ENCODE peak calls at places on chromosome 2, in seven cellular contexts. P is NB4, K is T-cell, J is lower lobe of right lung, Y is T-helper 9 cell, T is fibroblast of lung, V is NCI-H69. L is an unnamed sample.

GRCh38 chr2:172409042-172409441 is 18.3 kb upstream of the ITGA6 start:
- DNase-seq in P (no peak), K (no peak), J (no peak), Y (no peak), T (no peak), V (peak), L (no peak)

GRCh38 chr2:8629402-8629801 is 52.5 kb upstream of the ID2 start:
- DNase-seq in P (no peak), K (no peak), J (peak), Y (no peak), T (no peak), V (no peak), L (no peak)

GRCh38 chr2:85435986-85436835 is 17.7 kb downstream of the SH2D6 start:
- DNase-seq in P (peak), K (no peak), J (no peak), Y (no peak), T (no peak), V (peak), L (no peak)

GRCh38 chr2:127526940-127527804 is 883 bp upstream of the IWS1 start:
- DNase-seq in P (no peak), K (no peak), J (no peak), Y (no peak), T (no peak), V (peak), L (no peak)

GRCh38 chr2:39608212-39608575 is 57.5 kb upstream of the TMEM178A start:
- DNase-seq in P (no peak), K (no peak), J (no peak), Y (no peak), T (no peak), V (no peak), L (no peak)

GRCh38 chr2:170743530-170744239 is 26.5 kb upstream of the ERICH2 start:
- DNase-seq in P (peak), K (no peak), J (no peak), Y (no peak), T (no peak), V (no peak), L (no peak)

GRCh38 chr2:175585531-175585930 is 404.0 kb upstream of the ATP5MC3 start:
- DNase-seq in P (peak), K (no peak), J (no peak), Y (no peak), T (no peak), V (peak), L (no peak)

GRCh38 chr2:196131384-196131861 is 40.0 kb downstream of the STK17B start:
- DNase-seq in P (peak), K (peak), J (peak), Y (peak), T (peak), V (peak), L (peak)

GRCh38 chr2:33673937-33674336 is 74.8 kb upstream of the FAM98A start:
- DNase-seq in P (peak), K (no peak), J (no peak), Y (no peak), T (peak), V (no peak), L (peak)

GRCh38 chr2:136510244-136510643 is 255.1 kb upstream of the THSD7B start:
- DNase-seq in P (no peak), K (no peak), J (no peak), Y (no peak), T (no peak), V (no peak), L (no peak)

GRCh38 chr2:120262761-120263428 is 10.2 kb downstream of the RALB start:
- DNase-seq in P (peak), K (no peak), J (no peak), Y (no peak), T (peak), V (no peak), L (peak)

GRCh38 chr2:64295326-64296149 is 151.3 kb upstream of the PELI1 start:
- DNase-seq in P (no peak), K (no peak), J (no peak), Y (no peak), T (no peak), V (no peak), L (no peak)

GRCh38 chr2:219253753-219254589 is at the start of gene TUBA4A:
- DNase-seq in P (peak), K (peak), J (peak), Y (peak), T (peak), V (peak), L (peak)

GRCh38 chr2:950627-950992 is at the start of gene SNTG2:
- DNase-seq in P (no peak), K (peak), J (no peak), Y (peak), T (no peak), V (peak), L (no peak)

GRCh38 chr2:74696758-74697327 is 42.8 kb downstream of the SEMA4F start:
- DNase-seq in P (no peak), K (no peak), J (no peak), Y (no peak), T (peak), V (no peak), L (peak)

GRCh38 chr2:224837558-224837957 is 121.4 kb upstream of the CCDC195 start:
- DNase-seq in P (no peak), K (no peak), J (no peak), Y (no peak), T (peak), V (no peak), L (peak)

GRCh38 chr2:211468881-211469280 is 912.5 kb downstream of the CPS1 start:
- DNase-seq in P (no peak), K (no peak), J (no peak), Y (no peak), T (no peak), V (no peak), L (no peak)

GRCh38 chr2:127106998-127107621 is at the start of gene BIN1:
- DNase-seq in P (peak), K (peak), J (peak), Y (peak), T (peak), V (peak), L (peak)

GRCh38 chr2:54968561-54969218 is 81.6 kb downstream of the RTN4 start:
- DNase-seq in P (no peak), K (no peak), J (no peak), Y (no peak), T (no peak), V (no peak), L (peak)

GRCh38 chr2:5673861-5674240 is 18.3 kb upstream of the SOX11 start:
- DNase-seq in P (no peak), K (no peak), J (no peak), Y (no peak), T (peak), V (peak), L (no peak)